ENCODE peak calls at places on chromosomes 16 and 17, in nine cellular contexts. U is endothelial cell of umbilical vein, X is neural progenitor cell, E is IMR-90, A is GM23248, C is GM23338, R is HCT116, Y is DND-41, Z is fibroblast of lung. F is an unnamed sample. For H4K20me1, the result is how much of the 10 kb centered on the place peaks cover.

GRCh38 chr17:4150106-4150505 is 7.1 kb downstream of the CYB5D2 start:
- DNase-seq in Z (no peak), Y (no peak), C (peak), X (no peak), U (no peak), E (no peak), A (no peak), R (no peak), F (no peak)

GRCh38 chr17:4544135-4544651 is 11.0 kb downstream of the MYBBP1A start:
- DNase-seq in A (no peak), U (no peak), C (no peak), Y (no peak), E (no peak), Z (no peak), X (no peak), R (no peak), F (no peak)

GRCh38 chr17:251531-251930 is 70.1 kb upstream of the DOC2B start:
- DNase-seq in A (no peak), Y (no peak), C (no peak), E (no peak), U (no peak), X (no peak), Z (no peak), R (no peak), F (no peak)

GRCh38 chr17:37502009-37502936 is 12.6 kb downstream of the DUSP14 start:
- DNase-seq in U (no peak), A (no peak), Z (no peak), X (no peak), R (no peak), Y (no peak), E (no peak), C (no peak), F (no peak)

GRCh38 chr17:80877095-80877828 is 114.4 kb upstream of the CHMP6 start:
- DNase-seq in U (no peak), Z (no peak), C (no peak), R (no peak), Y (no peak), A (no peak), X (no peak), E (no peak), F (no peak)

GRCh38 chr16:72847187-72848044 is 200.5 kb downstream of the ZFHX3 start:
- DNase-seq in R (no peak), Z (peak), C (peak), X (peak), U (peak), E (peak), A (peak), Y (peak), F (peak)

GRCh38 chr17:40938981-40939380 is 1.5 kb upstream of the KRT23 start:
- DNase-seq in R (no peak), Z (no peak), A (peak), E (peak), Y (no peak), X (no peak), U (no peak), C (no peak), F (no peak)

GRCh38 chr16:57930533-57930932 is 40.4 kb downstream of the CNGB1 start:
- DNase-seq in R (no peak), Z (no peak), E (no peak), X (no peak), A (no peak), Y (no peak), C (no peak), U (no peak), F (no peak)

GRCh38 chr16:86579268-86580062 is 1.1 kb downstream of the FOXL1 start:
- DNase-seq in A (peak), C (peak), Y (no peak), R (no peak), X (peak), Z (no peak), E (no peak), U (no peak), F (no peak)

GRCh38 chr17:38751144-38751802 is 1.3 kb upstream of the PSMB3 start:
- DNase-seq in C (no peak), X (peak), Z (no peak), E (peak), Y (peak), A (peak), R (no peak), U (no peak), F (peak)

GRCh38 chr16:58882292-58882691 is 148.2 kb upstream of the GOT2 start:
- DNase-seq in Y (no peak), U (no peak), C (no peak), R (no peak), Z (no peak), X (no peak), A (no peak), E (no peak), F (no peak)

GRCh38 chr17:51056813-51057510 is 63.7 kb downstream of the SPAG9 start:
- DNase-seq in R (peak), E (peak), A (peak), Z (peak), Y (peak), U (peak), C (peak), X (peak), F (peak)

GRCh38 chr16:21626659-21627277 is 25.6 kb downstream of the IGSF6 start:
- DNase-seq in Z (peak), U (peak), C (no peak), E (peak), Y (peak), X (no peak), R (peak), A (peak), F (peak)

GRCh38 chr17:71338396-71338795 is 782.4 kb upstream of the SOX9 start:
- DNase-seq in C (no peak), A (peak), U (no peak), Z (peak), E (peak), Y (peak), R (no peak), X (no peak), F (no peak)

GRCh38 chr17:751269-752001 is 629 bp downstream of the GEMIN4 start:
- DNase-seq in C (peak), X (peak), A (peak), E (peak), R (no peak), Y (peak), U (peak), Z (peak), F (peak)

GRCh38 chr17:75932852-75933251 is 8.0 kb downstream of the FBF1 start:
- DNase-seq in U (no peak), C (no peak), Z (no peak), E (no peak), R (no peak), X (no peak), Y (no peak), A (no peak), F (no peak)

GRCh38 chr17:44766409-44767038 is 7.7 kb downstream of the ADAM11 start:
- DNase-seq in X (no peak), Z (no peak), A (no peak), U (no peak), E (no peak), C (no peak), R (no peak), Y (no peak), F (no peak)

GRCh38 chr17:78890111-78890897 is 12.7 kb downstream of the CEP295NL start:
- DNase-seq in X (no peak), Y (no peak), R (no peak), A (no peak), U (no peak), Z (no peak), E (no peak), C (no peak), F (no peak)

GRCh38 chr16:79269211-79269863 is 331.2 kb downstream of the MAF start:
- DNase-seq in C (no peak), Z (no peak), Y (peak), A (no peak), X (no peak), U (no peak), E (no peak), R (no peak), F (no peak)

GRCh38 chr17:63694229-63694973 is 5.5 kb downstream of the LIMD2 start:
- DNase-seq in X (peak), Y (peak), A (no peak), Z (no peak), U (no peak), R (no peak), C (peak), E (no peak), F (no peak)

GRCh38 chr16:47018223-47018891 is 44.9 kb upstream of the DNAJA2 start:
- DNase-seq in E (peak), C (peak), Z (no peak), R (peak), X (peak), U (peak), Y (peak), A (peak), F (peak)

GRCh38 chr16:11394593-11394960 is 49.3 kb downstream of the RMI2 start:
- DNase-seq in X (no peak), R (no peak), Y (no peak), C (no peak), U (no peak), Z (no peak), A (no peak), E (no peak), F (no peak)

GRCh38 chr16:21088646-21089538 is 61.8 kb downstream of the DNAH3 start:
- DNase-seq in R (no peak), X (no peak), C (no peak), Y (no peak), E (peak), Z (peak), U (no peak), A (peak), F (no peak)

GRCh38 chr17:67223924-67224323 is 21.1 kb downstream of the HELZ start:
- DNase-seq in R (no peak), A (no peak), C (no peak), E (no peak), U (no peak), Z (no peak), Y (peak), X (no peak), F (no peak)

GRCh38 chr16:11554054-11554453 is 32.7 kb downstream of the LITAF start:
- DNase-seq in E (no peak), X (no peak), R (no peak), Y (no peak), A (no peak), U (no peak), C (no peak), Z (no peak), F (no peak)

GRCh38 chr16:88392616-88393015 is 9.9 kb downstream of the ZNF469 start:
- DNase-seq in X (no peak), Y (no peak), R (no peak), C (no peak), A (no peak), E (no peak), U (no peak), Z (no peak), F (no peak)

GRCh38 chr17:14205992-14206461 is 30.6 kb downstream of the CDRT15 start:
- DNase-seq in U (no peak), X (no peak), C (peak), E (no peak), Z (no peak), Y (no peak), R (peak), A (no peak), F (no peak)

GRCh38 chr17:1087381-1088241 is 90.7 kb downstream of the TIMM22 start:
- DNase-seq in U (peak), A (peak), R (no peak), Y (no peak), C (peak), Z (no peak), X (peak), E (no peak), F (peak)

GRCh38 chr17:6162892-6163291 is 92.7 kb downstream of the WSCD1 start:
- DNase-seq in X (no peak), U (no peak), C (peak), R (no peak), E (no peak), Z (no peak), A (no peak), Y (no peak), F (no peak)

GRCh38 chr16:78500659-78501226 is 401.3 kb downstream of the WWOX start:
- DNase-seq in C (no peak), U (no peak), R (no peak), E (no peak), A (no peak), Z (no peak), Y (no peak), X (no peak), F (no peak)

GRCh38 chr16:25823891-25824290 is 132.1 kb downstream of the HS3ST4 start:
- DNase-seq in Z (no peak), X (no peak), R (no peak), C (no peak), Y (no peak), E (no peak), A (peak), U (no peak), F (peak)

GRCh38 chr17:73420897-73421296 is 109.1 kb upstream of the CDC42EP4 start:
- DNase-seq in Y (no peak), X (no peak), C (peak), Z (no peak), U (no peak), E (peak), A (peak), R (peak), F (no peak)

GRCh38 chr17:41530062-41531048 is 2.2 kb upstream of the KRT19 start:
- DNase-seq in C (no peak), R (peak), Z (peak), X (no peak), Y (no peak), U (peak), A (peak), E (peak), F (peak)

GRCh38 chr16:79047337-79047736 is 553.2 kb downstream of the MAF start:
- DNase-seq in X (no peak), Y (peak), U (no peak), A (no peak), Z (no peak), E (no peak), C (peak), R (no peak), F (no peak)

GRCh38 chr16:4407543-4408322 is 8.7 kb downstream of the CORO7 start:
- DNase-seq in U (no peak), R (no peak), C (no peak), Y (no peak), E (peak), X (no peak), Z (peak), A (peak), F (no peak)

GRCh38 chr17:40331743-40332641 is 23.0 kb downstream of the RARA start:
- DNase-seq in Y (no peak), C (no peak), Z (peak), A (peak), R (no peak), X (no peak), U (peak), E (no peak), F (peak)

GRCh38 chr17:17506893-17507464 is 10.8 kb upstream of the RASD1 start:
- DNase-seq in R (no peak), E (no peak), A (no peak), Y (no peak), C (no peak), Z (peak), X (no peak), U (no peak), F (no peak)

GRCh38 chr17:79939755-79940154 is 95.9 kb downstream of the TBC1D16 start:
- DNase-seq in U (no peak), Y (no peak), Z (no peak), A (no peak), C (no peak), X (no peak), E (no peak), R (no peak), F (no peak)

GRCh38 chr17:55577687-55578086 is 66.4 kb upstream of the SMIM36 start:
- DNase-seq in X (no peak), Z (no peak), R (no peak), U (no peak), Y (peak), A (no peak), C (no peak), E (peak), F (no peak)

GRCh38 chr17:29177541-29177870 is 2.7 kb downstream of the MYO18A start:
- DNase-seq in R (no peak), A (no peak), Z (no peak), C (no peak), X (no peak), U (no peak), Y (no peak), E (no peak), F (peak)
- H3K27ac ChIP-seq in R (peak), A (no peak), Z (no peak), C (peak), X (no peak), U (no peak), Y (no peak), E (no peak), F (peak)

GRCh38 chr17:2611627-2612026 is 18.2 kb downstream of the PAFAH1B1 start:
- DNase-seq in A (no peak), Y (no peak), U (no peak), X (no peak), C (no peak), R (no peak), Z (no peak), E (no peak), F (no peak)

GRCh38 chr17:2610195-2610594 is 16.7 kb downstream of the PAFAH1B1 start:
- DNase-seq in R (no peak), Y (no peak), E (no peak), U (no peak), Z (no peak), C (no peak), A (no peak), X (no peak), F (no peak)

GRCh38 chr17:2609091-2609490 is 15.6 kb downstream of the PAFAH1B1 start:
- DNase-seq in R (no peak), X (no peak), U (no peak), Y (no peak), A (no peak), C (no peak), E (no peak), Z (no peak), F (no peak)

GRCh38 chr17:2610640-2611175 is 17.3 kb downstream of the PAFAH1B1 start:
- DNase-seq in U (no peak), R (no peak), Z (no peak), X (no peak), A (no peak), C (no peak), Y (no peak), E (no peak), F (no peak)

DNA sequence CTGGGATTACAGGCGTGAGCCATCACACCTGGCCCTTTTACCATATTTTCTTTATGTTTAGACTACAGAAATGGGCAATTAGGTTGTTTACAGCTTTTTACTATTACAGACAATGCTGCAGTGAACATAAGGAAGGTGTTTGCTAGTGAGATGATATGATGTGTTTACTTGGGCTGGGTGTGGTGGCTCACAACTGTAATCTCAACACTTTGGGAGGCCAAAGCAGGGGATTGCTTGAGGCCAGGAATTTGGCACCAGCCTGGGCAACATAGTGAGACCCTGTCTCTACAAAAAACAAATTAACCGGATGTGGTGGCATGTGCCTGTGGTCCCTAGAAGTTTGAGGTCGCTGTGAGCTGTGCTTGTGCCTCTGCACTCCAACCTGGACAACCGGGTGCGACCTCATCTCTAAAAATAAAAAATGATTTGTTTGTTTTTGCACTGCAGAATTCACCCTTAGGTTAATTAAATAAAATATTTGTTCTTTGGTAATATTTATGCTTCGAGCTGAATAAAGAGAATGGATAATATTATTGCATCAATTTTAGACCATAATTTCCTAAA is 15.0 kb downstream of the PAFAH1B1 start:
- DNase-seq in A (no peak), X (no peak), Z (no peak), R (no peak), E (no peak), U (no peak), Y (no peak), C (no peak), F (no peak)
- H4K20me1 ChIP-seq in A (half or more), X (half or more), Z (under half), R (under half), E (half or more), U (under half), Y (half or more), C (half or more), F (half or more)

DNA sequence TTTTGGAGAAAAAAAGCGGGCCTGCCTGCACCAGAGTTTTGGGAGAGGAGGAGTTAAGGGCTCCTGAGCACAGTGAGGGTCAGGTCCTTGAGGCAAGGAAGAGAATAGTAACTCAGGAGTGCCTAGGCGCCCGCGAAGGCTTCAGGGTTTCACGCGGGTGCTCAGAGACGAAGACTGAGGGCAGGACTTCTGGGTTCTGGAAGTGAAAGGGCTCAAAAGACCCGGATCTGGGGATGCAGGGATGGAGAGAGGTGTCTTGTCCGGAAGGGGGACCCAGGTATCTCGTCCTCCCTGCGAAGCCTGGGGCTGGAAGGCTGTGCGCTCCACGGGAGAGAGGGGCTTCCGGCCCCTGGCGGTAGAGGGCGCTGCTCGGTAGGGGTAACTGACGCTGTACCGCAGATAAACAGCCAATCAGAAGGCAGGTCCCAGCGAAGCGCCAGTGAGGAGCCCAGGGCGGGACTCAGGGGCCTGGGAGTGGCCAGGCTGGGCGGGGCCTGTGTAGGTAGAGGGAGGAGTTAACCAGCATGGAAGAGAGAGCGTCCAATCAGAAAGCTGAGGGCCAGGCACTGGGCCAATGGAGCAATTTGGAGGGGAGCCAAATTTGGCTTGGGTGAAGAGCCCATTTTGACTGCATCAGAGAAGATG is 729 bp downstream of the TGFB1I1 start:
- DNase-seq in E (peak), C (peak), R (peak), Z (peak), A (peak), U (peak), X (peak), Y (peak), F (peak)
- H3K27ac ChIP-seq in E (peak), C (no peak), R (peak), Z (peak), A (peak), U (peak), X (no peak), Y (no peak), F (peak)

GRCh38 chr16:89899879-89900481 is 18.7 kb upstream of the MC1R start:
- DNase-seq in U (no peak), R (no peak), Y (no peak), A (peak), Z (no peak), X (no peak), E (no peak), C (no peak), F (no peak)

GRCh38 chr16:89900885-89901284 is 17.8 kb upstream of the MC1R start:
- DNase-seq in U (no peak), X (no peak), E (no peak), C (no peak), R (no peak), Y (no peak), Z (no peak), A (no peak), F (no peak)

GRCh38 chr16:89897204-89897603 is 21.5 kb upstream of the MC1R start:
- DNase-seq in Z (no peak), X (no peak), E (no peak), A (no peak), U (no peak), R (no peak), C (no peak), Y (no peak), F (no peak)

GRCh38 chr16:89895482-89896250 is 22.3 kb downstream of the TCF25 start:
- DNase-seq in X (no peak), Z (no peak), R (no peak), A (no peak), C (no peak), Y (no peak), E (no peak), U (no peak), F (peak)

GRCh38 chr16:89898201-89898967 is 20.3 kb upstream of the MC1R start:
- DNase-seq in U (no peak), Z (no peak), Y (no peak), X (no peak), R (no peak), E (no peak), C (no peak), A (no peak), F (no peak)
- H4K20me1 ChIP-seq in U (under half), Z (under half), Y (under half), X (under half), R (under half), E (under half), C (under half), A (under half), F (under half)

DNA sequence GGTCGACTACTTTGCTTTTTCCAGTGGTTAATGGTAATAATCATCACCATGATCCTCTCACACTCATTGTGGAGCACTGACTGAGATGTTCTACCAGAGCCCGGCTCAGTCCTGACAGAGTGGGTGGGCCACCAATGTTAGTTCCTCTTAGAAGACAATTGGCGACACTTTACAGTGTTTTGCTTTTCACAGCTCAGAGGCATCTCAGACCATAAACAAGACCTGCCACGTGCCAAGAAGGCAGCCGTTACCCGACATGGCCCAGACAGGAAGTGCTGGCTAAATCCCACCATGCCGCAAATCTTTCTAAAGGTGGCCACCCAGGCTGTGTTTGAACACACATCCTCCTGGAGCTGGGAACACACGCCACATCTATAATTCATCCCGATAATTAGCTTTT is 103.7 kb downstream of the XYLT1 start:
- DNase-seq in R (no peak), Y (no peak), U (no peak), Z (no peak), A (no peak), C (no peak), X (no peak), E (no peak), F (no peak)
- H3K27ac ChIP-seq in R (no peak), Y (no peak), U (no peak), Z (no peak), A (no peak), C (peak), X (no peak), E (no peak), F (no peak)

GRCh38 chr16:730666-731509 is 4.0 kb downstream of the HAGHL start:
- DNase-seq in A (no peak), Y (no peak), R (no peak), X (peak), C (no peak), E (no peak), Z (no peak), U (no peak), F (no peak)
- H4K20me1 ChIP-seq in A (under half), Y (under half), R (under half), X (under half), C (under half), E (under half), Z (under half), U (under half), F (under half)